ENCODE peak calls at places on chromosomes 13 and 19, in ten cellular contexts. S is cardiac muscle cell, J is OCI-LY7, O is brain microvascular endothelial cell, K is H1, F is spleen, Z is AG09319, T is adrenal gland, Q is Panc1, W is neural crest cell. H is an unnamed sample.

GRCh38 chr13:28059214-28059613 is 41.2 kb downstream of the FLT3 start:
- DNase-seq in T (peak), K (no peak), Q (no peak), J (peak), W (peak), F (no peak), Z (no peak), O (peak), S (peak), H (peak)

GRCh38 chr19:555474-555808 is 11.6 kb downstream of the GZMM start:
- DNase-seq in S (no peak), O (no peak), Z (no peak), T (no peak), W (no peak), F (no peak), J (no peak), Q (no peak), K (no peak), H (no peak)

GRCh38 chr19:58229255-58229639 is 533 bp downstream of the ZNF544 start:
- DNase-seq in S (peak), Q (no peak), T (no peak), W (no peak), Z (no peak), K (no peak), J (peak), F (no peak), O (peak), H (peak)

GRCh38 chr13:96822900-96823299 is 171.4 kb downstream of the OXGR1 start:
- DNase-seq in O (no peak), J (peak), F (no peak), S (peak), K (no peak), T (no peak), W (no peak), Z (no peak), Q (no peak), H (peak)

GRCh38 chr19:6062961-6063575 is 47.2 kb downstream of the RFX2 start:
- DNase-seq in F (no peak), Q (no peak), K (no peak), T (peak), S (no peak), O (no peak), J (no peak), W (no peak), Z (no peak), H (no peak)

GRCh38 chr19:4303778-4304508 is 455 bp upstream of the FSD1 start:
- DNase-seq in W (no peak), S (no peak), F (no peak), T (no peak), Q (no peak), K (no peak), Z (no peak), J (no peak), O (no peak), H (no peak)

GRCh38 chr13:26062853-26063444 is 11.1 kb upstream of the SHISA2 start:
- DNase-seq in T (peak), Q (no peak), W (peak), J (peak), F (no peak), S (peak), Z (peak), O (peak), K (no peak), H (peak)

GRCh38 chr13:39909634-39910033 is 254.2 kb downstream of the COG6 start:
- DNase-seq in O (no peak), Q (no peak), K (no peak), T (no peak), F (no peak), J (no peak), W (no peak), S (no peak), Z (no peak), H (no peak)

GRCh38 chr19:11887618-11888531 is at the start of gene ZNF69:
- DNase-seq in T (peak), O (peak), S (peak), Q (peak), W (peak), F (peak), K (peak), Z (peak), J (peak), H (no peak)
- TF ChIP-seq CTCF in T (peak), O (peak), S (peak), Q (peak), W (peak), F (no peak), K (peak), Z (peak), J (peak), H (no peak)

DNA sequence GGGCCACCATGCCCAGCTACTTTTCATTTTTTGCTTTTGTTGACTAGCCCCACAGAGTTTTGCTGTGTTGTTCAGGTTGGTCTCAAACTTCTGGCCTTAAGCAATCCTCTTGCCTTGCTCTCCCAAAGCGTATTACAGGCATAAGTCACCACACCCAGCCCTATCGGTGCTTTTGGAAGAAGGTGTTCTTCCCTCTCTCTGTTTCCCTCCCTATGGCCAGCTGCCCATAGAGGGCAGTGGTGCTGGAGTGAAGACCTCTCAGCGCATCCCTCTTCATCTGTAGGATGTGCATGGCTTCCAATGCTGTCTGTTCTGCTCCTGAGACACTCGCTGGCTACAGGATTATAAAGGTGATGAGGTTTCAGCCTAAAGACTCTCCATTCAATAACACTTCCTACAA is 1.3 kb upstream of the CD22 start:
- DNase-seq in F (no peak), Z (no peak), S (no peak), J (peak), Q (no peak), K (no peak), T (no peak), W (no peak), O (no peak), H (peak)
- TF ChIP-seq CTCF in F (no peak), Z (no peak), S (peak), J (peak), Q (no peak), K (peak), T (no peak), W (peak), O (peak), H (no peak)

GRCh38 chr13:110240352-110240751 is 66.6 kb downstream of the COL4A1 start:
- DNase-seq in Q (no peak), Z (no peak), J (no peak), W (no peak), K (no peak), O (no peak), T (no peak), S (no peak), F (no peak), H (no peak)

GRCh38 chr13:110240943-110241342 is 66.0 kb downstream of the COL4A1 start:
- DNase-seq in Q (no peak), W (no peak), K (no peak), J (no peak), T (no peak), F (no peak), S (no peak), Z (no peak), O (no peak), H (no peak)

GRCh38 chr13:110237895-110238294 is 69.1 kb downstream of the COL4A1 start:
- DNase-seq in F (no peak), O (no peak), T (no peak), W (no peak), S (no peak), K (no peak), Z (no peak), J (no peak), Q (no peak), H (no peak)

GRCh38 chr13:110238795-110239194 is 68.2 kb downstream of the COL4A1 start:
- DNase-seq in J (no peak), O (no peak), Z (peak), Q (no peak), K (no peak), T (no peak), S (peak), W (no peak), F (no peak), H (no peak)

DNA sequence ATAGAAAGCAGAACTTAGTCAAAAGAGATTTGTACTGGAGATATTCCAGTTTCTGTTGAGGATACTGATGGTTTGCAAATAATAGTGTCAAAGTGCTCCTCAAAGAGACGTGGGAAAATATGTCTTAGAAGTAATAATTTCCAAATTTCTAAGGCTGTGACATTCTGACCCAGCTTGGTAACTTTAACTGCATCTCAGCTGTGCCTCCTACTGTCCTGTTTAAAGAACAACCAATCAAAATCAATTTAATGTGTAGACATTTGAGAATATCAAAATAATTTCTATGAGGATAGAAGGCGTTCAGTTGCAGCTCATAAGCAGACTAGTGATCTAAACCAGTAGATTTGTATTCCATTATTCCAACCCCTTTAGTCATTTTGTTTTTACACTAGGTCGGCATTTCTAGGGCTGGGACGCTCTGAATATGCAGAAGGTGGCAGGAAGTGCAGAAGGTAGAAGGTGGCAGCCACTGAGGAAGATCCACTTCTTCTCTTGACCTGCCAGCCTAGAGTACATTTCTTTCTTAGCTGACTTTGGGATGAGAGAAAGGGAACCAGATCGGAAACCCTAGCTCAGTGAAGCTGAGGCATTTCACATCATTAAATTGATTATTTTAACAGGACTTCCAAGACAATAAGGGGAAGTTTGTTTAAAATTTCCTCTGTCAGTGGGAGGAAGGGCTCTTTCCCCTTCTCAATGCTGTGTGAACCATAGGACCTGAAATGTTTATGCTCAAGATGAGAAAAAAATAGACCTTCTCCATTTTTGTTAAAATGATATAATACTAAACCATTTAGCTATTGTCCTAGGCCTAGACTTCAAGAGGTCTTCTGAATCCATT is 67.5 kb downstream of the COL4A1 start:
- DNase-seq in J (no peak), S (no peak), W (no peak), Q (no peak), K (no peak), F (no peak), O (no peak), T (no peak), Z (no peak), H (no peak)
- TF ChIP-seq CTCF in J (no peak), S (no peak), W (no peak), Q (no peak), K (no peak), F (no peak), O (peak), T (no peak), Z (no peak), H (no peak)

GRCh38 chr13:100597253-100597652 is 8.7 kb upstream of the GGACT start:
- DNase-seq in W (no peak), T (no peak), J (no peak), S (no peak), Z (no peak), O (peak), K (no peak), F (no peak), Q (no peak), H (no peak)

GRCh38 chr13:100596516-100596915 is 7.9 kb upstream of the GGACT start:
- DNase-seq in T (no peak), Q (no peak), K (no peak), S (no peak), Z (no peak), W (no peak), F (no peak), J (no peak), O (no peak), H (no peak)

GRCh38 chr13:100594255-100594654 is 5.7 kb upstream of the GGACT start:
- DNase-seq in T (peak), O (no peak), S (no peak), Z (no peak), J (no peak), W (no peak), K (no peak), F (no peak), Q (no peak), H (no peak)

GRCh38 chr13:100589178-100589725 is 663 bp upstream of the GGACT start:
- DNase-seq in W (no peak), F (no peak), K (no peak), Q (no peak), J (no peak), S (no peak), O (no peak), Z (no peak), T (no peak), H (no peak)

DNA sequence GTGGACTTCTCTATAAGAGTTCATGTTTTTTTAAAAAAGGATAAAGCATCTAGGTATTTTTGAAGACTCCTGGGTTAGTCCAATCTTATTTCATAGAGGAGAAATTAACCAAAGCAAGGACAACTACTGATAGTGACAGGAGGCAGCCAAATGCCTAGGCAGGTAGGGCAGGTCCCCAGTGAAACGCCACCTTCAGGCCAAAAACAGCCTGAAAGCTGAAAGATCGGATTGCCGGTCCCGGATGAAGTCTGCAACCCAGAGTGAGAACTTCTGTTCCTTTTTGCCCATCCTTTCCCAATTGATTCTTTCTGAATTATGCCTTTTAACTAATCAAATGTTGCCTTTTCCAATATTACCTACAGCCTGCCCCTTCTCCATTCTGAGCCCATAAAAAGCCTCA is 6.1 kb upstream of the GGACT start:
- DNase-seq in Z (no peak), O (no peak), S (no peak), J (no peak), K (no peak), T (peak), W (no peak), Q (no peak), F (no peak), H (no peak)
- TF ChIP-seq CTCF in Z (peak), O (peak), S (peak), J (peak), K (peak), T (no peak), W (peak), Q (peak), F (no peak), H (peak)